ENCODE peak calls at places on chromosomes 5 and 9, in eight cellular contexts. X, R, I, V, J, L, W and D are unnamed samples.

GRCh38 chr5:139767960-139768359 is 27.6 kb upstream of the PSD2 start:
- DNase-seq in X (no peak), J (no peak), L (no peak), V (peak), I (no peak), R (peak), W (no peak), D (peak)

GRCh38 chr5:72835633-72836032 is 19.2 kb downstream of the TNPO1 start:
- DNase-seq in I (no peak), L (no peak), R (no peak), X (no peak), W (no peak), J (no peak), V (no peak), D (no peak)

GRCh38 chr5:146461319-146461718 is 14.2 kb downstream of the TCERG1 start:
- DNase-seq in R (no peak), J (peak), V (no peak), I (no peak), W (no peak), L (no peak), X (no peak), D (no peak)

GRCh38 chr5:169717298-169717697 is 80.2 kb downstream of the DOCK2 start:
- DNase-seq in V (no peak), W (no peak), R (no peak), L (no peak), X (no peak), I (no peak), J (peak), D (no peak)

GRCh38 chr9:125949247-125949646 is 202.1 kb downstream of the PBX3 start:
- DNase-seq in L (no peak), R (no peak), J (no peak), W (no peak), I (no peak), V (no peak), X (no peak), D (no peak)

GRCh38 chr5:41747291-41747690 is 122.9 kb downstream of the OXCT1 start:
- DNase-seq in X (no peak), J (peak), V (no peak), R (no peak), L (no peak), W (no peak), I (no peak), D (peak)

GRCh38 chr5:35902032-35902681 is 36.3 kb downstream of the CAPSL start:
- DNase-seq in J (peak), R (no peak), W (no peak), L (no peak), V (no peak), X (no peak), I (no peak), D (no peak)

GRCh38 chr5:105639068-105639467 is 2031.7 kb downstream of the EFNA5 start:
- DNase-seq in X (no peak), J (no peak), W (no peak), I (no peak), V (peak), L (no peak), R (no peak), D (no peak)

GRCh38 chr5:144971067-144971850 is 800.6 kb downstream of the KCTD16 start:
- DNase-seq in J (no peak), R (no peak), I (no peak), L (no peak), W (no peak), X (no peak), V (no peak), D (no peak)

GRCh38 chr5:66929995-66930394 is 266.6 kb downstream of the CD180 start:
- DNase-seq in R (no peak), J (no peak), W (no peak), X (no peak), I (no peak), V (no peak), L (no peak), D (no peak)

GRCh38 chr9:70910598-70910997 is 210.8 kb downstream of the TRPM3 start:
- DNase-seq in W (no peak), J (no peak), X (no peak), L (no peak), R (no peak), I (no peak), V (no peak), D (no peak)

GRCh38 chr9:69932901-69933300 is 110.7 kb upstream of the MAMDC2 start:
- DNase-seq in V (no peak), R (no peak), W (no peak), X (peak), J (no peak), L (no peak), I (no peak), D (no peak)

GRCh38 chr5:136192015-136192525 is 892 bp downstream of the SMIM32 start:
- DNase-seq in X (no peak), V (no peak), W (no peak), R (peak), L (no peak), J (no peak), I (peak), D (peak)

GRCh38 chr5:107265268-107265667 is 405.5 kb downstream of the EFNA5 start:
- DNase-seq in R (no peak), J (no peak), V (no peak), L (no peak), I (no peak), W (no peak), X (no peak), D (no peak)

GRCh38 chr9:85081963-85082362 is 412.4 kb downstream of the NTRK2 start:
- DNase-seq in L (no peak), I (no peak), X (no peak), V (no peak), J (no peak), W (no peak), R (no peak), D (no peak)

GRCh38 chr9:95048225-95049087 is 269.1 kb downstream of the FANCC start:
- DNase-seq in J (no peak), V (peak), X (no peak), R (peak), W (peak), I (no peak), L (peak), D (peak)

GRCh38 chr9:86925686-86926085 is 21.6 kb downstream of the GAS1 start:
- DNase-seq in W (no peak), I (no peak), X (no peak), J (peak), L (no peak), R (no peak), V (no peak), D (no peak)

GRCh38 chr9:90801175-90801506 is 478 bp upstream of the SYK start:
- DNase-seq in W (no peak), X (no peak), I (no peak), L (no peak), R (no peak), V (no peak), J (no peak), D (no peak)

GRCh38 chr9:97740848-97741821 is 44.0 kb upstream of the XPA start:
- DNase-seq in W (peak), L (peak), J (peak), V (peak), X (no peak), I (peak), R (no peak), D (peak)

GRCh38 chr5:162209005-162209605 is 141.5 kb downstream of the GABRG2 start:
- DNase-seq in W (no peak), V (no peak), I (no peak), L (peak), J (no peak), R (no peak), X (no peak), D (peak)

GRCh38 chr9:126198854-126199253 is 127.8 kb upstream of the MVB12B start:
- DNase-seq in J (no peak), I (no peak), X (no peak), W (no peak), L (no peak), V (no peak), R (no peak), D (no peak)

GRCh38 chr9:27618066-27618465 is 44.8 kb upstream of the C9orf72 start:
- DNase-seq in X (no peak), I (no peak), R (no peak), W (no peak), L (no peak), V (no peak), J (no peak), D (no peak)

GRCh38 chr5:53249529-53249928 is 140.0 kb upstream of the MOCS2 start:
- DNase-seq in W (no peak), R (no peak), X (peak), V (no peak), L (no peak), J (peak), I (peak), D (no peak)

GRCh38 chr5:1176473-1177391 is 24.7 kb upstream of the SLC6A19 start:
- DNase-seq in I (no peak), J (no peak), R (no peak), L (peak), W (no peak), V (peak), X (no peak), D (no peak)

GRCh38 chr9:14799030-14799429 is 76.5 kb upstream of the CER1 start:
- DNase-seq in R (no peak), L (no peak), V (no peak), X (no peak), J (no peak), I (no peak), W (no peak), D (no peak)

GRCh38 chr5:622946-623522 is 10.9 kb downstream of the CEP72 start:
- DNase-seq in R (peak), L (no peak), X (no peak), W (no peak), V (peak), J (no peak), I (peak), D (no peak)

DNA sequence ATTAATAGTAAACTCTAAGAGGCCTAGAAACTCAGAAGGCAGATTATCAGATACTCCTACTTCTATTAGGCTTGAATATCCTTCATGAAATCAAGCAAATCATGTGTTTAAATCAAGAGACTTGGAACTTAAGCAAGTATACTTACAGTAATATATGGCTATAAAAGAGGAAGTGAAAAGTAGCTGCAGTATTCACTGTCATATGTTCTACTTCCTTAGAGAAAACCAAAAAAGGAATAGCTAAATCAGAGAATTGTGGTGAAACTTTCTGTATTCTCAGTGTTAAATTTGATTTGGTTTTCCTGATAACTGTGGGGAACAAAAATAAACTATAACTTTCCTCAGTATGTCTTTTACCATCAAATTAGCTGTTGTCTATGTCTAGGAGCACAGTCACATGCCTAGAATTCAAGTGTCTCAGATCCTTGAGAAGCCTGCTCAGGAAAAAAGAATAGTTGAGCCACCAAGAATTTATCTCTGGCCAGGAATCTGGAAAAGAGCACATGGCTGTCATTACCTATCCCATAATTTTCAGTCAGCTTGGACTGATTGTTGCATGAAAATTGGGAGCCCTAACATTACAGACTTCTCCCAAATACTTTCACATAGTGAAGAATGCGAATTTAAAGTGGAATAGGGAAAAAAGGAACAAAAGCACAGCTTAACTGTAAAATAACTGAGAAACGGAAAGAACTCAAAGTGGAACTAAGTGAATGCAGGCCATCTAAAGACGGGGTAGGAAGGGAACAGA is 1.7 kb downstream of the FKBP15 start:
- DNase-seq in J (no peak), V (no peak), I (no peak), X (no peak), W (no peak), R (no peak), L (no peak), D (no peak)
- H3K27ac ChIP-seq in J (no peak), V (no peak), I (no peak), X (no peak), W (no peak), R (peak), L (peak), D (no peak)

DNA sequence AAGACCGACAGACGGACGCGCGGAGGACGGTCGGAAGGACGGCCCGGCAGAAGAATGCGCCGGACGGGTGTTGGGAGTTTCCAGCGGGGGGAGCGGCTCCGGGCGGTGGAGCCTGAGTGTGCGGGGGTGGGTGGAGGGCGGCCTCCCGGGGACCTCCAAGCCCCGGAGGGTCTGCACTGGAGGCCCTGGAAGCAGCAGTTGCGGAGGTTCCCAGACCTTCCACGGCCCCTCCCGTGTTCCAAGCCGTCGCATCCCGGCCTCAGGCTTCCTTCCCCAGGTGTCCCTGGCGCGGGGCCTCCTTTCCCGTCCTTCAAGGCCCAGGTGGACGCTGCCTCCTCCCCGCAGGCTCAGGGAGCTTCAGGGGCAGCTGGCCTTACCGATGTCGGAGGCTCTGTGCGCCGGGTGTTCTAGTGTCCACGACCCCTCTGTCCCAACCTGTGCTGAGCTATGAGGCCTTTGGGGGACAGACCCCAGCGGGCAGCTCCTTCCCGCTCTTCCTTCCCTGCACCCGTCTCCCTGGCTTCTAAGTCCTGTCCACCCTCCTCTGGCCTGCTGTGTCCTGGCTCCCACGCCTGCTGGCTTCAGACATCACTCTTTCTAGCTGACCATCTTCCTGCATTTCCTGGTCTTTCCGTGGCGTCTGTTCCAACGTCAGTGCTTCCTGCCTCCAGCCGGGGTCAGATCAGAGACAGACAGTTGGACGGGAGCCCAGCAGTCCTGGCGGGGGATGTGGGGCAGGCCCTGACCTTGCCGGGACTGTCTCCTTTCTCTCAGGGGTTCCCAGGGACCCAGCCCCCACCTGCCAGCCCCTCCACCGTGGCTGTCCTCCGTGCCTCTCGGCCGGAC is 5.6 kb downstream of the NRARP start:
- DNase-seq in W (no peak), I (no peak), J (peak), X (no peak), L (peak), V (peak), R (no peak), D (no peak)
- TF ChIP-seq POLR2A in W (peak), I (no peak), J (no peak), X (no peak), L (no peak), V (peak), R (no peak), D (no peak)

GRCh38 chr5:78157001-78157400 is 137.5 kb downstream of the AP3B1 start:
- DNase-seq in L (no peak), V (no peak), I (no peak), W (no peak), R (no peak), J (no peak), X (no peak), D (no peak)

DNA sequence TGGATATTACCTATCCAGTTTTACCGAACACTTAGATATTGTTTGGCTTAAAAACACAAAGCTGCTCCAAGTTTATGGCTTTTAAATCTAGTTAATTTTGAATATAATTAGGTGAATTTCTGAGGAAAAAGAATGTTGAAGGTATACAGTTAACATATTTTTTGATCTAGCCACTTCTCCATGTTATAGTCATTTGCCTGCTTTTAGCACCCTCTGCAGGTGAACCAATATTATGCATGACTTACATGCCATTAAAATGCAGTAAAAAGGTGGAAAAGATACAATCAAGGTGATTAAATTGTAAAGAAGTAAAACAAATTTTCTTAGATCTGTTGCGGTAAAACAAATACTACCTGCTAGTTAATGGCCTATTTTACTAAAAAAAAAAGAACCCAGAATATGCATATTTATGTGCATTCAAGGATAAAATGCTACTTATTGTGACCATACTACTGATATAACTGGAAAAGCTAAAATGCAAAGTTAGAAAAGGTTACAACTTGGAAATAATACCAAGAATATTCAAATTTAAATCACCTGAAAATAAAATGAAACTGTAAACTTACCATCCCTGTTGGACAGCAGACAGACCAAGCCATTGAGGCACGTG is 132.1 kb downstream of the AP3B1 start:
- DNase-seq in V (no peak), I (no peak), W (no peak), R (no peak), J (peak), L (no peak), X (peak), D (no peak)
- TF ChIP-seq CTCF in V (peak), I (no peak), W (peak), R (peak), J (peak), L (peak), X (peak), D (no peak)

DNA sequence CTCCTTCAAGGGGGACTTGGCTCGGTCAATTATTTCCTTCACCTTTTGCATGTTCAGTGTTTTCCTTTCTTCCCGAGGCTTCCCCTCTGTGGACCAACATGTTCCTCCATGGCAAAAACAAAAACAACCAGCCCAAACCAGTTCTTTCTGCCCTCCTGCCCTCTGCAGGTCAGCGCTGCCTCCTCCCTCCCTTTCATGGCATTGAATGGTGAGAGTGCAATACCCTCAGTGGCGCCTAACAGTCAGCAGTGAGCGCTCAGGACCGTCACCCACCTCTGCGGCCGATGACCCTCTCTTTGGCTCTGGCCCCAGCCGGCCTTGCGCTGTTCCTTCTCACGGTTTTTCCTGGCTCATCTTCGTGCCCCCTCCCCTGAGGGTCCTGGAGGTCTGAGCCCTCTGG is 34.4 kb upstream of the GNE start:
- DNase-seq in L (no peak), R (no peak), V (no peak), J (no peak), I (no peak), X (no peak), W (no peak), D (no peak)
- H3K27ac ChIP-seq in L (no peak), R (no peak), V (no peak), J (no peak), I (no peak), X (no peak), W (no peak), D (no peak)